ENCODE peak calls at places on chromosomes 7 and 10, in four cellular contexts. M is RWPE1, Q is GM10248, O is ovary. I is an unnamed sample.

GRCh38 chr7:29127527-29127926 is 18.8 kb downstream of the CPVL start:
- DNase-seq in M (no peak), Q (no peak), O (no peak), I (no peak)

GRCh38 chr10:97549587-97550322 is 22.8 kb upstream of the ANKRD2 start:
- DNase-seq in M (no peak), Q (no peak), O (peak; percentile 60), I (no peak)

GRCh38 chr10:109664554-109664953 is 258.8 kb downstream of the XPNPEP1 start:
- DNase-seq in M (no peak), Q (no peak), O (no peak), I (no peak)

GRCh38 chr10:48399551-48399950 is 93.1 kb downstream of the MAPK8 start:
- DNase-seq in M (no peak), Q (no peak), O (no peak), I (no peak)

GRCh38 chr10:94546616-94547175 is 1.1 kb downstream of the HELLS start:
- DNase-seq in M (peak; percentile 24), Q (no peak), O (no peak), I (peak; percentile 9)

GRCh38 chr7:84914598-84914997 is 272.3 kb downstream of the SEMA3D start:
- DNase-seq in M (no peak), Q (no peak), O (no peak), I (no peak)

GRCh38 chr10:27230022-27230421 is 10.6 kb downstream of the ACBD5 start:
- DNase-seq in M (no peak), Q (no peak), O (no peak), I (no peak)

GRCh38 chr7:29641651-29642050 is 78.0 kb downstream of the PRR15 start:
- DNase-seq in M (no peak), Q (no peak), O (no peak), I (no peak)

GRCh38 chr10:74750848-74751274 is 75.5 kb upstream of the KAT6B start:
- DNase-seq in M (no peak), Q (peak; percentile 43), O (no peak), I (peak; percentile 35)

GRCh38 chr10:4807803-4808507 is 18.1 kb upstream of the AKR1E2 start:
- DNase-seq in M (peak; percentile 69), Q (no peak), O (no peak), I (no peak)

GRCh38 chr10:35056133-35056532 is 34.0 kb downstream of the CUL2 start:
- DNase-seq in M (no peak), Q (no peak), O (no peak), I (no peak)

GRCh38 chr10:4588824-4589223 is 237.2 kb upstream of the AKR1E2 start:
- DNase-seq in M (no peak), Q (no peak), O (no peak), I (no peak)

GRCh38 chr7:86006909-86007308 is 636.8 kb upstream of the GRM3 start:
- DNase-seq in M (no peak), Q (no peak), O (no peak), I (no peak)

GRCh38 chr7:73704640-73705550 is 14.6 kb downstream of the STX1A start:
- DNase-seq in M (peak; percentile 67), Q (no peak), O (peak; percentile 55), I (no peak)

GRCh38 chr7:98222533-98223195 is 11.4 kb downstream of the BHLHA15 start:
- DNase-seq in M (no peak), Q (no peak), O (no peak), I (no peak)

GRCh38 chr10:125824736-125825135 is 1.4 kb downstream of the BCCIP start:
- DNase-seq in M (peak; percentile 68), Q (no peak), O (no peak), I (no peak)

GRCh38 chr10:119022846-119023552 is 6.5 kb upstream of the NANOS1 start:
- DNase-seq in M (peak; percentile 83), Q (no peak), O (no peak), I (no peak)

GRCh38 chr7:42107484-42107883 is 129.5 kb downstream of the GLI3 start:
- DNase-seq in M (peak; percentile 71), Q (no peak), O (no peak), I (no peak)

GRCh38 chr10:117075064-117075463 is 63.0 kb downstream of the VAX1 start:
- DNase-seq in M (peak; percentile 39), Q (no peak), O (no peak), I (no peak)

GRCh38 chr7:152862842-152863241 is 103.3 kb downstream of the ACTR3B start:
- DNase-seq in M (no peak), Q (no peak), O (no peak), I (no peak)

GRCh38 chr7:82388138-82388537 is 55.4 kb downstream of the CACNA2D1 start:
- DNase-seq in M (no peak), Q (no peak), O (no peak), I (no peak)

GRCh38 chr7:67512481-67512880 is 515.8 kb downstream of the TYW1 start:
- DNase-seq in M (no peak), Q (no peak), O (no peak), I (no peak)

GRCh38 chr10:90399782-90400181 is 458.1 kb downstream of the HTR7 start:
- DNase-seq in M (no peak), Q (no peak), O (no peak), I (no peak)

GRCh38 chr10:86585726-86586048 is 64.1 kb upstream of the WAPL start:
- DNase-seq in M (no peak), Q (no peak), O (no peak), I (no peak)

DNA sequence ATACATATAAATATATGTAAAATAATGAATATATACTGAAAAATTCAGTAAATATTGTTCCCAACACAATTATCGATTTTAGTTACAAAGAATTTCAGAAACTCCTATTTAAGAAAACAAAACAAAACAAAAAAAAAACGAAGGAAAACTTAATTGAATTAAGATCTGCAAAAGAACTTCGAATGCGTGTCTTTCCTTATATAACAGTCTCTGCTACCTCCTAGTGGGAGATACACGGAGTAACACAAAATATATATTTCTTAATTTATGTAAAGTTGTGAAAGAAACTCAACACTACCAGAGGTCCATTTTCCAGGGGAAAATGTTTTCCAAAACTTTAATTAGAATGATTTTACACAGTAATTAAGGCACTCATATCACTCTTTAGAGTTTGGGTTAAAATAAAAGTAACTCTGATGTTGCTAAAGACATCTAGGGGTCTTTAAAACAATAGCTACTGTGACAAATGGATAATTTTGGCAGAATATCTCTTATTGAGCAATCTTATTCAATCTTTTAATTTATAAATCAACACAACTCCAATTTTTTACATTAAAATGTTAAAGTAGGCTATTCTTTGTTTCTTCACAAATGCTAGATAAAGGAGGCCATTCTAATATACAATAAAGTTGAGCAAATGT is 41.6 kb downstream of the NEBL start:
- DNase-seq in M (peak; percentile 10), Q (no peak), O (no peak), I (no peak)
- TF ChIP-seq CTCF in M (peak; percentile 57), Q (peak; percentile 28), O (no peak), I (no peak)

GRCh38 chr7:130940907-130941306 is 206.9 kb upstream of the KLF14 start:
- DNase-seq in M (no peak), Q (no peak), O (no peak), I (no peak)
- TF ChIP-seq CTCF in M (no peak), Q (no peak), O (no peak), I (no peak)

GRCh38 chr10:7520496-7521485 is 110.0 kb upstream of the SFMBT2 start:
- DNase-seq in M (no peak), Q (peak; percentile 54), O (no peak), I (peak; percentile 42)
- TF ChIP-seq CTCF in M (no peak), Q (no peak), O (no peak), I (no peak)

DNA sequence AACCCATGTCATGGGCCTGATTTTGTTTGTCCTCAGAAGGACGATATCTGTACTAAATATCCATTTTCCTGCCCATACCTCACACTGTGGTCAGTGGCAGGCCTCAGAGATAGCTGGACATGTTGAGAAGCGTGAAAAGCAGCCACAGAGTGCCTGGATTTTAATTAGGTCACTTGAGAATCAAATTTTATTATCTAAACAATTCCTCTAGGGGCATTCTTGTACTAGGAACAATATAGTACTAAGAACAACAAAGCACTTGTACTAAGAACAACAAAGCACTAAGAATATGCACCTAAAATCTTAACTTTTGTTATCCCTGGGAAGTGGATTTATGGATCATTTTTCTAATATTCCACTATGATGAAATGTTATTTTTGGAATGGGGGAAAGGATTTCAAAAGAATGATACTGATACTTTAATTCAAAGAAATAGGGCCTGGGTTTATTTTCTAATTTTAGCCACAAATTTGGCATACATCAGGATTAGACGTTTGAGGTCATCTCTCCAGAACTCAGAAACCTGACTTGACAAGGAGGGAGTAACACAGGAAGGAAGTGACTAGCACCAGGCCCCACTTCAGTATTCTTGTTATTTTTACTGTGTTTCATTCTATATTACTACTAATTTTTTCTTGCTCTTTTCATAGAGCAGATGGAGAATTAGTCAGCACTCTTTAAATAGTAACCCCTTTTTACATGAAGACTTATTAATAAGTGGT is 112.2 kb downstream of the EXOC4 start:
- DNase-seq in M (no peak), Q (no peak), O (no peak), I (no peak)
- TF ChIP-seq CTCF in M (no peak), Q (no peak), O (no peak), I (no peak)

GRCh38 chr10:79193694-79194382 is 125.1 kb downstream of the ZMIZ1 start:
- DNase-seq in M (no peak), Q (no peak), O (no peak), I (no peak)

GRCh38 chr10:79196470-79197461 is 128.0 kb downstream of the ZMIZ1 start:
- DNase-seq in M (peak; percentile 71), Q (peak; percentile 86), O (peak; percentile 85), I (peak; percentile 84)

GRCh38 chr10:79195091-79195923 is 126.5 kb downstream of the ZMIZ1 start:
- DNase-seq in M (peak; percentile 87), Q (peak; percentile 88), O (peak; percentile 90), I (peak; percentile 84)

GRCh38 chr10:79200346-79200745 is 131.6 kb downstream of the ZMIZ1 start:
- DNase-seq in M (no peak), Q (no peak), O (no peak), I (no peak)

GRCh38 chr10:79197558-79197957 is 128.8 kb downstream of the ZMIZ1 start:
- DNase-seq in M (no peak), Q (no peak), O (no peak), I (no peak)
- TF ChIP-seq CTCF in M (no peak), Q (no peak), O (no peak), I (no peak)

DNA sequence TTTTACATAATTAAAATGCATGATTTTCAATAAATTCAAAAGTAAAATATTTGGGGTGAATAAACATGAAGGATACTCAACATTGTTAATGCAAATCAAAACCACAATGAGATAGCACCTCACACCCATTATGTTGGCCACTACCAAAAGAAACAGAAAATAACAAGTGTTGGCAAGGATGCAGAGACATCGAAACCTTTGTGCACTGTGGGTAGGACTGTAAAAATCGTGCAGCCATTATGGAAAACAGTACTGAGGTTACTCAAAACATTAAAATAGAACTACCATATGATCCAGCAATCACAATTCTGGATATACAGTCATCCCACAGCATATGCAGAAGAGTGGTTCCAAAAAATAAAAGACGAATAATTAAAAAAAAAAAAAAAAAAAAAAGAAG is 13.1 kb downstream of the EZH2 start:
- DNase-seq in M (no peak), Q (no peak), O (no peak), I (no peak)
- TF ChIP-seq CTCF in M (no peak), Q (no peak), O (no peak), I (no peak)